ENCODE peak calls at places on chromosomes 3 and 15, in eight cellular contexts. One of them, this sample, is unnamed.

GRCh38 chr3:194322701-194323174 is 28.4 kb downstream of the CPN2 start:
- DNase-seq in fibroblast of villous mesenchyme: peak
- DNase-seq in mucosa of descending colon: no peak
- DNase-seq in AG09309: no peak
- DNase-seq in foreskin fibroblast: peak
- DNase-seq in AG04450: no peak
- DNase-seq in endodermal cell: no peak
- DNase-seq in brain microvascular endothelial cell: peak
- DNase-seq in this sample: no peak

GRCh38 chr15:77720617-77721016 is 87.9 kb upstream of the LINGO1 start:
- DNase-seq in fibroblast of villous mesenchyme: no peak
- DNase-seq in mucosa of descending colon: no peak
- DNase-seq in AG09309: no peak
- DNase-seq in foreskin fibroblast: peak
- DNase-seq in AG04450: no peak
- DNase-seq in endodermal cell: no peak
- DNase-seq in brain microvascular endothelial cell: no peak
- DNase-seq in this sample: no peak

GRCh38 chr15:53469422-53469821 is 290.0 kb downstream of the WDR72 start:
- DNase-seq in fibroblast of villous mesenchyme: no peak
- DNase-seq in mucosa of descending colon: no peak
- DNase-seq in AG09309: no peak
- DNase-seq in foreskin fibroblast: no peak
- DNase-seq in AG04450: no peak
- DNase-seq in endodermal cell: no peak
- DNase-seq in brain microvascular endothelial cell: no peak
- DNase-seq in this sample: no peak

GRCh38 chr15:31495281-31495680 is 168.6 kb downstream of the KLF13 start:
- DNase-seq in fibroblast of villous mesenchyme: no peak
- DNase-seq in mucosa of descending colon: no peak
- DNase-seq in AG09309: no peak
- DNase-seq in foreskin fibroblast: no peak
- DNase-seq in AG04450: no peak
- DNase-seq in endodermal cell: no peak
- DNase-seq in brain microvascular endothelial cell: no peak
- DNase-seq in this sample: no peak

GRCh38 chr3:146851665-146852064 is 246.5 kb upstream of the PLSCR5 start:
- DNase-seq in fibroblast of villous mesenchyme: no peak
- DNase-seq in mucosa of descending colon: no peak
- DNase-seq in AG09309: no peak
- DNase-seq in foreskin fibroblast: no peak
- DNase-seq in AG04450: no peak
- DNase-seq in endodermal cell: no peak
- DNase-seq in brain microvascular endothelial cell: no peak
- DNase-seq in this sample: no peak

GRCh38 chr15:41778503-41778902 is 4.2 kb downstream of the MAPKBP1 start:
- DNase-seq in fibroblast of villous mesenchyme: no peak
- DNase-seq in mucosa of descending colon: no peak
- DNase-seq in AG09309: no peak
- DNase-seq in foreskin fibroblast: no peak
- DNase-seq in AG04450: no peak
- DNase-seq in endodermal cell: no peak
- DNase-seq in brain microvascular endothelial cell: no peak
- DNase-seq in this sample: no peak

GRCh38 chr15:78316211-78317077 is 17.0 kb upstream of the SKIC8 start:
- DNase-seq in fibroblast of villous mesenchyme: no peak
- DNase-seq in mucosa of descending colon: peak
- DNase-seq in AG09309: no peak
- DNase-seq in foreskin fibroblast: no peak
- DNase-seq in AG04450: no peak
- DNase-seq in endodermal cell: peak
- DNase-seq in brain microvascular endothelial cell: no peak
- DNase-seq in this sample: no peak

GRCh38 chr15:56918907-56919707 is 663 bp downstream of the TCF12 start:
- DNase-seq in fibroblast of villous mesenchyme: peak
- DNase-seq in mucosa of descending colon: peak
- DNase-seq in AG09309: no peak
- DNase-seq in foreskin fibroblast: peak
- DNase-seq in AG04450: no peak
- DNase-seq in endodermal cell: peak
- DNase-seq in brain microvascular endothelial cell: peak
- DNase-seq in this sample: peak

GRCh38 chr3:36792342-36792741 is 28.0 kb upstream of the DCLK3 start:
- DNase-seq in fibroblast of villous mesenchyme: peak
- DNase-seq in mucosa of descending colon: no peak
- DNase-seq in AG09309: no peak
- DNase-seq in foreskin fibroblast: no peak
- DNase-seq in AG04450: peak
- DNase-seq in endodermal cell: peak
- DNase-seq in brain microvascular endothelial cell: peak
- DNase-seq in this sample: no peak

GRCh38 chr3:141385386-141386079 is 17.2 kb downstream of the ZBTB38 start:
- DNase-seq in fibroblast of villous mesenchyme: no peak
- DNase-seq in mucosa of descending colon: no peak
- DNase-seq in AG09309: no peak
- DNase-seq in foreskin fibroblast: no peak
- DNase-seq in AG04450: no peak
- DNase-seq in endodermal cell: no peak
- DNase-seq in brain microvascular endothelial cell: no peak
- DNase-seq in this sample: no peak

GRCh38 chr3:141386611-141387110 is 18.4 kb downstream of the ZBTB38 start:
- DNase-seq in fibroblast of villous mesenchyme: peak
- DNase-seq in mucosa of descending colon: no peak
- DNase-seq in AG09309: no peak
- DNase-seq in foreskin fibroblast: no peak
- DNase-seq in AG04450: no peak
- DNase-seq in endodermal cell: no peak
- DNase-seq in brain microvascular endothelial cell: no peak
- DNase-seq in this sample: peak

GRCh38 chr3:141386080-141386594 is 17.8 kb downstream of the ZBTB38 start:
- DNase-seq in fibroblast of villous mesenchyme: no peak
- DNase-seq in mucosa of descending colon: no peak
- DNase-seq in AG09309: no peak
- DNase-seq in foreskin fibroblast: no peak
- DNase-seq in AG04450: no peak
- DNase-seq in endodermal cell: no peak
- DNase-seq in brain microvascular endothelial cell: no peak
- DNase-seq in this sample: no peak

GRCh38 chr3:141388823-141389617 is 20.7 kb downstream of the ZBTB38 start:
- DNase-seq in fibroblast of villous mesenchyme: no peak
- DNase-seq in mucosa of descending colon: no peak
- DNase-seq in AG09309: no peak
- DNase-seq in foreskin fibroblast: no peak
- DNase-seq in AG04450: no peak
- DNase-seq in endodermal cell: no peak
- DNase-seq in brain microvascular endothelial cell: no peak
- DNase-seq in this sample: no peak

GRCh38 chr3:141387446-141388030 is 19.2 kb downstream of the ZBTB38 start:
- DNase-seq in fibroblast of villous mesenchyme: no peak
- DNase-seq in mucosa of descending colon: no peak
- DNase-seq in AG09309: no peak
- DNase-seq in foreskin fibroblast: no peak
- DNase-seq in AG04450: no peak
- DNase-seq in endodermal cell: no peak
- DNase-seq in brain microvascular endothelial cell: no peak
- DNase-seq in this sample: no peak
- H3K4me3 ChIP-seq in fibroblast of villous mesenchyme: no peak
- H3K4me3 ChIP-seq in mucosa of descending colon: no peak
- H3K4me3 ChIP-seq in AG09309: no peak
- H3K4me3 ChIP-seq in foreskin fibroblast: peak
- H3K4me3 ChIP-seq in AG04450: peak
- H3K4me3 ChIP-seq in endodermal cell: no peak
- H3K4me3 ChIP-seq in brain microvascular endothelial cell: no peak
- H3K4me3 ChIP-seq in this sample: peak

GRCh38 chr3:38163117-38163870 is 2.0 kb upstream of the OXSR1 start:
- DNase-seq in fibroblast of villous mesenchyme: no peak
- DNase-seq in mucosa of descending colon: no peak
- DNase-seq in AG09309: no peak
- DNase-seq in foreskin fibroblast: no peak
- DNase-seq in AG04450: no peak
- DNase-seq in endodermal cell: peak
- DNase-seq in brain microvascular endothelial cell: no peak
- DNase-seq in this sample: no peak
- TF ChIP-seq CTCF in fibroblast of villous mesenchyme: no peak
- TF ChIP-seq CTCF in mucosa of descending colon: no peak
- TF ChIP-seq CTCF in AG09309: no peak
- TF ChIP-seq CTCF in foreskin fibroblast: no peak
- TF ChIP-seq CTCF in AG04450: no peak
- TF ChIP-seq CTCF in endodermal cell: peak
- TF ChIP-seq CTCF in brain microvascular endothelial cell: peak
- TF ChIP-seq CTCF in this sample: peak

GRCh38 chr3:170555329-170555728 is 30.5 kb downstream of the SLC7A14 start:
- DNase-seq in fibroblast of villous mesenchyme: no peak
- DNase-seq in mucosa of descending colon: no peak
- DNase-seq in AG09309: no peak
- DNase-seq in foreskin fibroblast: no peak
- DNase-seq in AG04450: no peak
- DNase-seq in endodermal cell: no peak
- DNase-seq in brain microvascular endothelial cell: peak
- DNase-seq in this sample: no peak
- H3K4me3 ChIP-seq in fibroblast of villous mesenchyme: no peak
- H3K4me3 ChIP-seq in mucosa of descending colon: no peak
- H3K4me3 ChIP-seq in AG09309: no peak
- H3K4me3 ChIP-seq in foreskin fibroblast: no peak
- H3K4me3 ChIP-seq in AG04450: no peak
- H3K4me3 ChIP-seq in endodermal cell: no peak
- H3K4me3 ChIP-seq in brain microvascular endothelial cell: no peak
- H3K4me3 ChIP-seq in this sample: no peak

DNA sequence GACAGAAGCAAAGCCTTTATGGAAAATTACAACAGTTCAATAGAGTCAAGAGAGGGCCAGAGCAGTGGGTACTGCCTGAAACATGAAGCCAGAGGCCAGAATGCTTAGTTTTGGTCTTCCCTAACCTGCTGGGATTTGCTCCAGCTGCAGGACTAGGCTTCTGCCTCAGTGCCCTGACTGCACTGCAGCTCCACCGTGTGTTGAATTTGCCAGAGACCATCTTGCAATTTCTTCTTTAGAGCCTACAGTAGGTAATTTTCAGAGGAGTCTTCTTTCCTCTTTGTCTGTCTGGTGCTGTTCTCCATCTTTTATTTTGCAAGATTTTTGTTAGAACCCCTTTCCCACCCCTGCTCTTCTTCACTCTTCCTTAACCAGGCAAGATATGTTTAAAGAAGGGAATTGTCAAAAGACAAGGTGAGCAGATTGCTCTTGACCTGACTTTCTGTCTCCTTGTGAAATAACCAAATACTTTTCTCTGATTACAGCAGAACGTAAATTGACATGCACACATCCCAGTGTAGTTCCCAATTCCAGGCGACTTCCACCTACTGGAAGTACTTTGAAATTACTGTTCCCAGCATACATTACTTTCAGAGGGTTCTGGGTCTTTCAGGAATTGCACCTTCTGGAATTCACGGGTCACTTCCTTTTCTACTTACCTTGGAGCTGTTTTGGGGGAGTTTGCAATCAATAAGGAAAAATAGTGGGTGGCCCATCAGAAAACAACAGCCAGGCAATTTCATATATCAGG is 161.2 kb downstream of the MINAR1 start:
- DNase-seq in fibroblast of villous mesenchyme: peak
- DNase-seq in mucosa of descending colon: no peak
- DNase-seq in AG09309: no peak
- DNase-seq in foreskin fibroblast: peak
- DNase-seq in AG04450: no peak
- DNase-seq in endodermal cell: peak
- DNase-seq in brain microvascular endothelial cell: no peak
- DNase-seq in this sample: no peak
- TF ChIP-seq CTCF in fibroblast of villous mesenchyme: peak
- TF ChIP-seq CTCF in mucosa of descending colon: no peak
- TF ChIP-seq CTCF in AG09309: peak
- TF ChIP-seq CTCF in foreskin fibroblast: peak
- TF ChIP-seq CTCF in AG04450: peak
- TF ChIP-seq CTCF in endodermal cell: peak
- TF ChIP-seq CTCF in brain microvascular endothelial cell: peak
- TF ChIP-seq CTCF in this sample: peak

DNA sequence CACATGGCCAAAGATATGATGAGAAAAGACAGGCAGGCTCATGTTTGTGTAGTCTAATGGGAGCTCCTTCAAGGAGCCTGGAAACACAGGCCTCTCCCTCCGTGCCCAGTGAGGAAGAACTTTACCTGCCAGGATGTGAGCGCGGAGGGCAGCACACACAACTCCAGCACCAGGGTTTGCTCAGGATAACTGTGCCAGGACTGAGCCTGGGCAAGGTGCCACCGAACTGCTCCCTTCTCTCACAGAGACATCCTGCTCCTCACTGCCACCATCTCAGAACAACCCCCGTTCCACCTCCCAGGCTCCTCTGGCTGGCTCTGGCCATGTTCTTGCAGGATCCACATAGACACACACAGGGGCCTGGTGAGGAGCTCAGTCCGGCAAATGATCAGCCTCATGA is 87.4 kb downstream of the NUP210 start:
- DNase-seq in fibroblast of villous mesenchyme: no peak
- DNase-seq in mucosa of descending colon: no peak
- DNase-seq in AG09309: no peak
- DNase-seq in foreskin fibroblast: no peak
- DNase-seq in AG04450: no peak
- DNase-seq in endodermal cell: no peak
- DNase-seq in brain microvascular endothelial cell: no peak
- DNase-seq in this sample: no peak
- H3K4me3 ChIP-seq in fibroblast of villous mesenchyme: no peak
- H3K4me3 ChIP-seq in mucosa of descending colon: no peak
- H3K4me3 ChIP-seq in AG09309: no peak
- H3K4me3 ChIP-seq in foreskin fibroblast: no peak
- H3K4me3 ChIP-seq in AG04450: no peak
- H3K4me3 ChIP-seq in endodermal cell: no peak
- H3K4me3 ChIP-seq in brain microvascular endothelial cell: no peak
- H3K4me3 ChIP-seq in this sample: no peak

GRCh38 chr3:195556390-195556789 is 13.3 kb upstream of the PPP1R2 start:
- DNase-seq in fibroblast of villous mesenchyme: peak
- DNase-seq in mucosa of descending colon: peak
- DNase-seq in AG09309: no peak
- DNase-seq in foreskin fibroblast: no peak
- DNase-seq in AG04450: no peak
- DNase-seq in endodermal cell: peak
- DNase-seq in brain microvascular endothelial cell: no peak
- DNase-seq in this sample: no peak
- TF ChIP-seq CTCF in fibroblast of villous mesenchyme: peak
- TF ChIP-seq CTCF in mucosa of descending colon: no peak
- TF ChIP-seq CTCF in AG09309: peak
- TF ChIP-seq CTCF in foreskin fibroblast: peak
- TF ChIP-seq CTCF in AG04450: peak
- TF ChIP-seq CTCF in endodermal cell: peak
- TF ChIP-seq CTCF in brain microvascular endothelial cell: peak
- TF ChIP-seq CTCF in this sample: peak

GRCh38 chr3:25432191-25432720 is 4.2 kb downstream of the RARB start:
- DNase-seq in fibroblast of villous mesenchyme: no peak
- DNase-seq in mucosa of descending colon: no peak
- DNase-seq in AG09309: no peak
- DNase-seq in foreskin fibroblast: no peak
- DNase-seq in AG04450: no peak
- DNase-seq in endodermal cell: no peak
- DNase-seq in brain microvascular endothelial cell: no peak
- DNase-seq in this sample: no peak
- H3K4me3 ChIP-seq in fibroblast of villous mesenchyme: no peak
- H3K4me3 ChIP-seq in mucosa of descending colon: no peak
- H3K4me3 ChIP-seq in AG09309: no peak
- H3K4me3 ChIP-seq in foreskin fibroblast: no peak
- H3K4me3 ChIP-seq in AG04450: no peak
- H3K4me3 ChIP-seq in endodermal cell: peak
- H3K4me3 ChIP-seq in brain microvascular endothelial cell: peak
- H3K4me3 ChIP-seq in this sample: no peak

DNA sequence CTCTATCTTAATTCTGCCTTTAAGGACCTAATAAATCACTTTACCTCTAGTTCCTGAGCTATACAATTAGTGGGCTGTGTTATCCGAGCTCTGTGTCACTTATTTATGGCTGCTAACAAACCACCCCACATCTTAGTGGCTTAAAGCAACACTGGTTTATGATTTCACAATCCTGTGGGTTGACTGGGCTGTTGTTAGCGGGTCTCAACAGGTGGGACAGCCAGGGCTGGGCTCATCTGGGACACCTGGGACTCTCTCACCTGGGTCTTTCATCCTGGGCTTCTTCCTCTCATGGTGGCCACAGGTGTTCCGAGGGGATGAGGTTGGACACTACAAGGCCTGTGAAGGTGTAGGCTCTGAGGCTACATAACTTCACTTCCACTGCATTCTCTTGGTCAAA is 35.8 kb upstream of the CHST2 start:
- DNase-seq in fibroblast of villous mesenchyme: no peak
- DNase-seq in mucosa of descending colon: no peak
- DNase-seq in AG09309: no peak
- DNase-seq in foreskin fibroblast: no peak
- DNase-seq in AG04450: no peak
- DNase-seq in endodermal cell: no peak
- DNase-seq in brain microvascular endothelial cell: no peak
- DNase-seq in this sample: peak
- TF ChIP-seq CTCF in fibroblast of villous mesenchyme: no peak
- TF ChIP-seq CTCF in mucosa of descending colon: no peak
- TF ChIP-seq CTCF in AG09309: no peak
- TF ChIP-seq CTCF in foreskin fibroblast: no peak
- TF ChIP-seq CTCF in AG04450: no peak
- TF ChIP-seq CTCF in endodermal cell: no peak
- TF ChIP-seq CTCF in brain microvascular endothelial cell: no peak
- TF ChIP-seq CTCF in this sample: no peak

This sample was measured in GM06990.